ENCODE peak calls at places on chromosomes 11 and 22, in seven cellular contexts. One of them, this sample, is unnamed.

GRCh38 chr22:18023509-18024275 is 669 bp downstream of the MICAL3 start:
- DNase-seq in brain microvascular endothelial cell: no peak
- DNase-seq in adipocyte: peak; percentile 90
- DNase-seq in neuronal stem cell: peak; percentile 31
- DNase-seq in psoas muscle: peak; percentile 93
- DNase-seq in cardiac muscle cell: peak; percentile 86
- DNase-seq in MM.1S: peak; percentile 58
- DNase-seq in this sample: peak; percentile 93

GRCh38 chr11:122863704-122864326 is 18.7 kb upstream of the JHY start:
- DNase-seq in MM.1S: peak; percentile 49
- DNase-seq in psoas muscle: no peak
- DNase-seq in neuronal stem cell: no peak
- DNase-seq in cardiac muscle cell: peak; percentile 53
- DNase-seq in adipocyte: peak; percentile 87
- DNase-seq in brain microvascular endothelial cell: peak; percentile 64
- DNase-seq in this sample: peak; percentile 46

GRCh38 chr11:6468712-6469495 is 4.8 kb downstream of the TRIM3 start:
- DNase-seq in adipocyte: peak; percentile 59
- DNase-seq in psoas muscle: peak; percentile 92
- DNase-seq in cardiac muscle cell: peak; percentile 97
- DNase-seq in neuronal stem cell: peak; percentile 88
- DNase-seq in brain microvascular endothelial cell: peak; percentile 92
- DNase-seq in MM.1S: no peak
- DNase-seq in this sample: peak; percentile 98

GRCh38 chr11:46306296-46306853 is 28.9 kb downstream of the CREB3L1 start:
- DNase-seq in MM.1S: no peak
- DNase-seq in cardiac muscle cell: no peak
- DNase-seq in neuronal stem cell: no peak
- DNase-seq in adipocyte: no peak
- DNase-seq in psoas muscle: no peak
- DNase-seq in brain microvascular endothelial cell: no peak
- DNase-seq in this sample: no peak

GRCh38 chr11:7527029-7527428 is 13.2 kb downstream of the PPFIBP2 start:
- DNase-seq in psoas muscle: no peak
- DNase-seq in MM.1S: no peak
- DNase-seq in adipocyte: no peak
- DNase-seq in brain microvascular endothelial cell: no peak
- DNase-seq in neuronal stem cell: no peak
- DNase-seq in cardiac muscle cell: no peak
- DNase-seq in this sample: no peak

GRCh38 chr22:35582218-35582860 is 34.8 kb downstream of the MB start:
- DNase-seq in psoas muscle: no peak
- DNase-seq in MM.1S: no peak
- DNase-seq in neuronal stem cell: no peak
- DNase-seq in adipocyte: no peak
- DNase-seq in brain microvascular endothelial cell: no peak
- DNase-seq in cardiac muscle cell: no peak
- DNase-seq in this sample: no peak

GRCh38 chr11:62144641-62145255 is 20.9 kb downstream of the INCENP start:
- DNase-seq in cardiac muscle cell: no peak
- DNase-seq in MM.1S: no peak
- DNase-seq in psoas muscle: no peak
- DNase-seq in adipocyte: no peak
- DNase-seq in brain microvascular endothelial cell: no peak
- DNase-seq in neuronal stem cell: no peak
- DNase-seq in this sample: no peak

GRCh38 chr11:106121570-106122320 is 44.3 kb downstream of the AASDHPPT start:
- DNase-seq in neuronal stem cell: no peak
- DNase-seq in brain microvascular endothelial cell: no peak
- DNase-seq in cardiac muscle cell: no peak
- DNase-seq in adipocyte: peak; percentile 15
- DNase-seq in psoas muscle: no peak
- DNase-seq in MM.1S: no peak
- DNase-seq in this sample: no peak

GRCh38 chr22:49823289-49824045 is 4.2 kb downstream of the BRD1 start:
- DNase-seq in psoas muscle: peak; percentile 39
- DNase-seq in cardiac muscle cell: no peak
- DNase-seq in MM.1S: no peak
- DNase-seq in adipocyte: no peak
- DNase-seq in brain microvascular endothelial cell: no peak
- DNase-seq in neuronal stem cell: no peak
- DNase-seq in this sample: no peak

GRCh38 chr11:5129457-5129877 is 8.7 kb downstream of the OR52A5 start:
- DNase-seq in adipocyte: peak; percentile 53
- DNase-seq in brain microvascular endothelial cell: peak; percentile 7
- DNase-seq in psoas muscle: no peak
- DNase-seq in neuronal stem cell: no peak
- DNase-seq in cardiac muscle cell: no peak
- DNase-seq in MM.1S: no peak
- DNase-seq in this sample: no peak

GRCh38 chr11:8872017-8872416 is 39.0 kb upstream of the AKIP1 start:
- DNase-seq in cardiac muscle cell: no peak
- DNase-seq in adipocyte: peak; percentile 30
- DNase-seq in brain microvascular endothelial cell: no peak
- DNase-seq in MM.1S: no peak
- DNase-seq in neuronal stem cell: no peak
- DNase-seq in psoas muscle: no peak
- DNase-seq in this sample: no peak

GRCh38 chr22:33923660-33924246 is 3.5 kb upstream of the LARGE1 start:
- DNase-seq in MM.1S: peak; percentile 82
- DNase-seq in brain microvascular endothelial cell: peak; percentile 62
- DNase-seq in psoas muscle: no peak
- DNase-seq in adipocyte: peak; percentile 92
- DNase-seq in neuronal stem cell: peak; percentile 78
- DNase-seq in cardiac muscle cell: peak; percentile 90
- DNase-seq in this sample: peak; percentile 72
- H3K4me3 ChIP-seq in MM.1S: no peak overlapping the region
- H3K4me3 ChIP-seq in brain microvascular endothelial cell: no peak overlapping the region
- H3K4me3 ChIP-seq in psoas muscle: peak overlapping the region; percentile 69
- H3K4me3 ChIP-seq in adipocyte: peak overlapping the region; percentile 89
- H3K4me3 ChIP-seq in neuronal stem cell: no peak overlapping the region
- H3K4me3 ChIP-seq in cardiac muscle cell: no peak overlapping the region
- H3K4me3 ChIP-seq in this sample: no peak overlapping the region

DNA sequence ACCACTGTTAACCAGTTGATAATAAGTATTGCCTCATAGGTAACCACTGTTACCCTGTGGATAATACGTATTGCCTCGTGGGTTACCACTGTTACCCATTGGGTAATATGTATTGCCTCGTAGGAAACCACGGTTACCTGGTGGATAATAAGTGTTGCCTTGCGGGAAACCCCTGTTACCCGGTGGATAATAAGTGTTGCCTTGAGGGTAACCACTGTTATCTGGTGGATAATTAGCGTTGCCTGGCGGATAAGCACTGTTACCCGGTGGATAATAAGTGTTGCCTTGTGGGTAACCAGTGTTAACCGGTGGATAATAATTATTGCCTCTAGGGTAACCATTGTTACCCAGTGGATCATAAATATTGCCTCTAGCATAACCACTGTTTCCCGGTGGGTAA is 27.3 kb upstream of the NXPE4 start:
- DNase-seq in adipocyte: no peak
- DNase-seq in psoas muscle: no peak
- DNase-seq in brain microvascular endothelial cell: no peak
- DNase-seq in cardiac muscle cell: no peak
- DNase-seq in neuronal stem cell: no peak
- DNase-seq in MM.1S: no peak
- DNase-seq in this sample: no peak
- H3K27me3 ChIP-seq in adipocyte: no peaks in the 10 kb centered on the region
- H3K27me3 ChIP-seq in psoas muscle: no peaks in the 10 kb centered on the region
- H3K27me3 ChIP-seq in brain microvascular endothelial cell: no peaks in the 10 kb centered on the region
- H3K27me3 ChIP-seq in cardiac muscle cell: no peaks in the 10 kb centered on the region
- H3K27me3 ChIP-seq in neuronal stem cell: no peaks in the 10 kb centered on the region
- H3K27me3 ChIP-seq in MM.1S: no peaks in the 10 kb centered on the region
- H3K27me3 ChIP-seq in this sample: no peaks in the 10 kb centered on the region

DNA sequence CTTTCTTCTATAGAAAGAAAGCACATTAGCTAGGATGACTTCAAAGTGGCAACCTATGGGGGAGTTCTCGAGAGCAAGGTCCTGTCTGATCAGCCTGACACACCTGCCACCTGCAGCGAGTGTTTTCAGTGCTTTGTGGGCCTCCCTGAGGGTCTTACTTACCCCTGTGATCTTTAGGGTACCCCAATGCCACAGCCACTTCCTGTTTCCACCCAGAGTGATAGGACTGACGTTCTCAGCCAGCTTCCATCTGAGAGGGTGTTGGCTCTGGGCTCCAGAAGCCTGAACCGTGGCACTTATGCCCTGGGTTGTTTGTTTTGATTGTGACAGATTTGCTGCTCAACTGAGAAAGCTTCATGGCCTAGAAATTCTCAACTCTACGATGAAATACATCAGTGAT is 21.7 kb upstream of the ANKK1 start:
- DNase-seq in cardiac muscle cell: no peak
- DNase-seq in psoas muscle: no peak
- DNase-seq in adipocyte: no peak
- DNase-seq in MM.1S: no peak
- DNase-seq in brain microvascular endothelial cell: no peak
- DNase-seq in neuronal stem cell: no peak
- DNase-seq in this sample: no peak
- H3K36me3 ChIP-seq in cardiac muscle cell: peaks cover 3% of the 10 kb centered on the region
- H3K36me3 ChIP-seq in psoas muscle: no peaks in the 10 kb centered on the region
- H3K36me3 ChIP-seq in adipocyte: peaks cover 15% of the 10 kb centered on the region
- H3K36me3 ChIP-seq in MM.1S: no peaks in the 10 kb centered on the region
- H3K36me3 ChIP-seq in brain microvascular endothelial cell: no peaks in the 10 kb centered on the region
- H3K36me3 ChIP-seq in neuronal stem cell: peaks cover 2% of the 10 kb centered on the region
- H3K36me3 ChIP-seq in this sample: no peaks in the 10 kb centered on the region

DNA sequence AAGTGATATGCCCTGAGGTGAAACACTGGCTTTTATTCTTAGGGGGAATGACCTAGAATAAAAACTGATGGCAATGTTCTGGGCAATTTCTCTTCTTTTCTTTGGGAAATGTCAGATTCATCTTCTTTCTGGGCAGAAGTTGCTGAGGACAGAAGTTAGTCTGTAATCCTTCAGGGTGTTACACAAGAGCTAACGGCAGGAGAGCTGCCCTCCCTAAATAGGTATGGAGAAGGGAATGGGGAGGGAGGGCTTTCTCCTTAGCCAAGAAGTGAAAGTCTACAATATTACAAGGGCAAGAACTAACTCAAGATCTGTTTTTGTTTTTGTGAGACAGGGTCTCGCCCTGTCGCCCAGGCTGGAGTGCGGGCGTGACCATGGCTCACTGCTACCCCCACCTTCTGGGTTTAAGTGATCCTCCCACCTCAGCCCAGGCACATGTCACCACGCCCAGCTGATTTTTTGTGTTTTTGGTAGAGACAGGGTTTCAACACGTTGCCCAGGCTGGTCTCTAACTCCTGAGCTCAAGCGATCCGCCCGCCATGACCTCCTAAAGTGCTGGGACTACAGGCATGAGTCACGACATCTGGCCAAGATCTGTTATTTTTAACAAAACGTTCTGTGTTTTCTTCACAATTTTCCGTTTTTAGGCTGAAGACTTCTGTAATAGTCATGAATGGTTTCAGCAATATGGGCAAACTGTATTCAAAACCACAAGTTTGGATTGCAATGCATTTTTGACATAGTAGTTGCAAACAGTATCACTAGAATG is 7.2 kb downstream of the PIWIL4 start:
- DNase-seq in psoas muscle: no peak
- DNase-seq in brain microvascular endothelial cell: peak; percentile 78
- DNase-seq in MM.1S: no peak
- DNase-seq in adipocyte: peak; percentile 65
- DNase-seq in neuronal stem cell: no peak
- DNase-seq in cardiac muscle cell: no peak
- DNase-seq in this sample: no peak
- H3K4me3 ChIP-seq in psoas muscle: no peak overlapping the region
- H3K4me3 ChIP-seq in brain microvascular endothelial cell: peak overlapping the region; percentile 31
- H3K4me3 ChIP-seq in MM.1S: no peak overlapping the region
- H3K4me3 ChIP-seq in adipocyte: peak overlapping the region; percentile 66
- H3K4me3 ChIP-seq in neuronal stem cell: no peak overlapping the region
- H3K4me3 ChIP-seq in cardiac muscle cell: no peak overlapping the region
- H3K4me3 ChIP-seq in this sample: no peak overlapping the region

DNA sequence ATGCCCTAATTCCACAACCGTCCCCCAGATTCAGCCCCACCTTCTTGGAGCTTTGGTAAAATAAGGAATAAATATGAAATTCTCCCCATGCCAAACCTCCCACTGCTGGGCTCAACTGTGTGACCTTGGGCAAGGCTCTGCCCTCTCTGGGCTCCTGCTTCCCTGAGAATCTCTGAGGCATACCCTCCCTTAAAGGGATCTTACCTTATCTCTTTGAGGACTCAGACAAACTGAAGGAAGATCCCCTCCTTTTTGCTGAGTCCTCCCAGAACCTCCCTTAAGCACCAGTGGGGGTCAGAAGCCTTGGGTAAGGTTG is 2.7 kb downstream of the CD248 start:
- DNase-seq in MM.1S: no peak
- DNase-seq in brain microvascular endothelial cell: no peak
- DNase-seq in neuronal stem cell: no peak
- DNase-seq in cardiac muscle cell: no peak
- DNase-seq in adipocyte: no peak
- DNase-seq in psoas muscle: no peak
- DNase-seq in this sample: no peak
- H3K27me3 ChIP-seq in MM.1S: peaks cover 70% of the 10 kb centered on the region
- H3K27me3 ChIP-seq in brain microvascular endothelial cell: no peaks in the 10 kb centered on the region
- H3K27me3 ChIP-seq in neuronal stem cell: no peaks in the 10 kb centered on the region
- H3K27me3 ChIP-seq in cardiac muscle cell: no peaks in the 10 kb centered on the region
- H3K27me3 ChIP-seq in adipocyte: no peaks in the 10 kb centered on the region
- H3K27me3 ChIP-seq in psoas muscle: peaks cover 26% of the 10 kb centered on the region
- H3K27me3 ChIP-seq in this sample: no peaks in the 10 kb centered on the region

DNA sequence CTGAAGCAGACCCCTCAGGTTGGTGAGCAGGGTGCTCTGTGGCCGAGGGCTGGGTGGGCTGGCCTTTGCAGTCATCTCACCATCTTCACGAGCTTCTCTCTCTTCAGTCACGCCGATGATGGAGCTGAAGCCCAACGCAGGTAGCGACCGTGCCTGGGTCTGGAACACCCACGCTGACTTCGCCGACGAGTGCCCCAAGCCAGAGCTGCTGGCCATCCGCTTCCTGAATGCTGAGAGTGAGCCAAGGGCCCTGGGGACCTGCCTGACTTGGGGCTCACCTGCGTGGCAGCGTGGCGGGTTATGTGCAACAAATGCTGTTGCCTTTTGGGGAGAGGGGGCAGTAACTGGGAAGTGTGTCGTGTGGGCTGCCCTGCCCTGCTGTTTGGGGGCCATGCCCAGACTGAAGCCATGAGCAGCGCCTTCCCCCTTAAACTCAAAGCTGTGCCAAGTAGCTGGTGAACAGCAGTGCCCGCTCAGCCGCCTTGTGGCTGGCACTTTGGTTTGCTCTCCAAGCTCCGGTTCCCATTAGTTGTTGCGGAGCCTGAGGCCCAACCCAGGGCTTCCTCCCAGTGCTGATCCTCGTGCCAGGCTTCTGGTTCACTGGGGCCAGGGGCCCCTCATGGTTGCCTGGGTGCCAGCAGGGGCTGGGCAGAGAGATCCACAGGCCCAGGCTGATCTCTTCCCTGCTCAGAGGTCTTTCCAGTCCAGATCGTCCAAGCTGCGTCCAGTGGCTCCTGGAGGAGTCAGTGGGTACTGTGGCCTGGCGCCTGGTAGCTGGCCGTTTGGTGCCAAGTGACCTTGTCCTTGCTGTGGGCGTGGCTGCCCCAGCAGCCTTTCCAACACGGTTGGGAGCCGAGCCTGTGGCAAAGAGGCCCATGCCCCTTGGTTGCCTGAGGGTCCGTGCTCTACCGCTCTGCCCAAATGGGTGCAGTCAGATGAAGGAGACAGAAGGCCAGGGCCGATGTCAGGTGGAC is 6.1 kb upstream of the ZDHHC8 start:
- DNase-seq in neuronal stem cell: no peak
- DNase-seq in brain microvascular endothelial cell: no peak
- DNase-seq in MM.1S: no peak
- DNase-seq in adipocyte: no peak
- DNase-seq in psoas muscle: no peak
- DNase-seq in cardiac muscle cell: no peak
- DNase-seq in this sample: no peak
- H3K36me3 ChIP-seq in neuronal stem cell: peaks cover 55% of the 10 kb centered on the region
- H3K36me3 ChIP-seq in brain microvascular endothelial cell: peaks cover 57% of the 10 kb centered on the region
- H3K36me3 ChIP-seq in MM.1S: peaks cover 2% of the 10 kb centered on the region
- H3K36me3 ChIP-seq in adipocyte: peaks cover 50% of the 10 kb centered on the region
- H3K36me3 ChIP-seq in psoas muscle: no peaks in the 10 kb centered on the region
- H3K36me3 ChIP-seq in cardiac muscle cell: peaks cover 39% of the 10 kb centered on the region
- H3K36me3 ChIP-seq in this sample: peaks cover 47% of the 10 kb centered on the region

This sample was measured in H7.